ENCODE peak calls at places on chromosomes 13 and 19, in ten cellular contexts. O is LNCaP clone FGC, G is RWPE1, I is HL-60, S is H9, E is mammary epithelial cell, P is HCT116, J is neural crest cell, N is AG09319, H is glutamatergic neuron. U is an unnamed sample.
A peak's percentile ranks its signal among the peaks of the same experiment; 100 is the strongest.

GRCh38 chr13:84417426-84417825 is 535.2 kb upstream of the SLITRK1 start:
- DNase-seq in O (no peak), G (no peak), I (no peak), S (no peak), E (peak; percentile 31), P (no peak), J (no peak), N (no peak), H (no peak), U (no peak)

GRCh38 chr19:43798546-43799409 is 3.5 kb downstream of the LYPD5 start:
- DNase-seq in O (no peak), G (peak; percentile 83), I (no peak), S (peak; percentile 90), E (peak; percentile 90), P (peak; percentile 70), J (no peak), N (no peak), H (no peak), U (peak; percentile 28)

GRCh38 chr13:42548731-42549554 is 25.0 kb upstream of the TNFSF11 start:
- DNase-seq in O (peak; percentile 64), G (no peak), I (peak; percentile 57), S (no peak), E (no peak), P (no peak), J (no peak), N (no peak), H (no peak), U (no peak)

GRCh38 chr13:32660227-32660626 is 74.0 kb downstream of the PDS5B start:
- DNase-seq in O (peak; percentile 65), G (no peak), I (no peak), S (no peak), E (no peak), P (no peak), J (no peak), N (no peak), H (no peak), U (no peak)

GRCh38 chr19:44430956-44431355 is 17.3 kb downstream of the ZNF229 start:
- DNase-seq in O (no peak), G (no peak), I (no peak), S (no peak), E (peak; percentile 12), P (no peak), J (no peak), N (no peak), H (no peak), U (no peak)

GRCh38 chr19:2239771-2240770 is 3.4 kb downstream of the SF3A2 start:
- DNase-seq in O (no peak), G (no peak), I (no peak), S (no peak), E (no peak), P (no peak), J (no peak), N (no peak), H (no peak), U (no peak)

GRCh38 chr13:108923386-108924061 is 294.1 kb downstream of the MYO16 start:
- DNase-seq in O (no peak), G (no peak), I (no peak), S (no peak), E (no peak), P (no peak), J (no peak), N (no peak), H (no peak), U (no peak)

GRCh38 chr19:5124111-5124855 is 155.4 kb downstream of the KDM4B start:
- DNase-seq in O (no peak), G (no peak), I (no peak), S (no peak), E (no peak), P (no peak), J (no peak), N (no peak), H (no peak), U (no peak)

GRCh38 chr13:40352807-40353562 is 313.5 kb downstream of the FOXO1 start:
- DNase-seq in O (no peak), G (no peak), I (no peak), S (no peak), E (no peak), P (no peak), J (no peak), N (no peak), H (no peak), U (no peak)

GRCh38 chr19:45404557-45405434 is at the start of gene PPP1R13L:
- DNase-seq in O (peak; percentile 77), G (peak; percentile 95), I (no peak), S (peak; percentile 98), E (peak; percentile 94), P (peak; percentile 96), J (no peak), N (no peak), H (no peak), U (peak; percentile 69)

GRCh38 chr13:40779049-40779448 is 8.1 kb upstream of the MRPS31 start:
- DNase-seq in O (no peak), G (no peak), I (no peak), S (peak; percentile 50), E (no peak), P (no peak), J (no peak), N (no peak), H (no peak), U (no peak)

GRCh38 chr13:31477961-31478360 is 261.4 kb upstream of the RXFP2 start:
- DNase-seq in O (no peak), G (no peak), I (no peak), S (no peak), E (no peak), P (no peak), J (no peak), N (peak; percentile 12), H (no peak), U (no peak)

GRCh38 chr13:73231456-73231855 is 172.7 kb downstream of the KLF5 start:
- DNase-seq in O (no peak), G (no peak), I (no peak), S (no peak), E (no peak), P (no peak), J (no peak), N (no peak), H (no peak), U (no peak)

GRCh38 chr13:73230714-73231113 is 171.9 kb downstream of the KLF5 start:
- DNase-seq in O (no peak), G (no peak), I (no peak), S (no peak), E (peak; percentile 78), P (no peak), J (no peak), N (no peak), H (no peak), U (no peak)

GRCh38 chr13:73224708-73225107 is 165.9 kb downstream of the KLF5 start:
- DNase-seq in O (no peak), G (no peak), I (peak; percentile 64), S (no peak), E (peak; percentile 85), P (no peak), J (no peak), N (no peak), H (no peak), U (no peak)

GRCh38 chr13:73225983-73226382 is 167.2 kb downstream of the KLF5 start:
- DNase-seq in O (no peak), G (no peak), I (no peak), S (no peak), E (no peak), P (no peak), J (no peak), N (no peak), H (no peak), U (no peak)

DNA sequence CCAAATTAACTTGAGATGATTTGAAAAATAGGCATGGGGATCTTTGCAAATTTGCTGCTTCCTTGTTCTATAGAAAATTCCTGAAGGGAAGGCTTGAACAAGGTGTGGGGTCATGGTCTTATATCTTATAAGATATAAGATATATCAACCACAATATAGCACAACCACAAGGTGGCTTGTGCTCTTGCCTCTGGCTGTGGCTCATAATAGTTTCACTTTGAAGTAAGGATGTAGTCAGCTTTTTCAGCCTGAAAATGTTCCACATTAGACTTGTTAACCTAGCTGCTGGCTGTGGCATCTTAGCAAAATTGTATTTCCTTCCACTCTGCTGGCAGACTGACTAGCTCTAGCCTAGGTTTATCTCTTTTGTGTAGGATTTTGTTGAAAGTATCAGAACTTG is 169.7 kb downstream of the KLF5 start:
- DNase-seq in O (no peak), G (no peak), I (no peak), S (no peak), E (peak; percentile 45), P (no peak), J (no peak), N (no peak), H (no peak), U (no peak)
- TF ChIP-seq CTCF in O (no peak), G (no peak), I (no peak), S (no peak), E (peak; percentile 25), P (peak; percentile 34), J (no peak), N (peak; percentile 8), H (no peak), U (no peak)

GRCh38 chr13:28530729-28531194 is 35.8 kb upstream of the FLT1 start:
- DNase-seq in O (no peak), G (no peak), I (peak; percentile 33), S (peak; percentile 72), E (no peak), P (no peak), J (no peak), N (no peak), H (no peak), U (no peak)
- TF ChIP-seq CTCF in O (no peak), G (no peak), I (no peak), S (peak; percentile 23), E (no peak), P (no peak), J (no peak), N (peak; percentile 23), H (no peak), U (no peak)

DNA sequence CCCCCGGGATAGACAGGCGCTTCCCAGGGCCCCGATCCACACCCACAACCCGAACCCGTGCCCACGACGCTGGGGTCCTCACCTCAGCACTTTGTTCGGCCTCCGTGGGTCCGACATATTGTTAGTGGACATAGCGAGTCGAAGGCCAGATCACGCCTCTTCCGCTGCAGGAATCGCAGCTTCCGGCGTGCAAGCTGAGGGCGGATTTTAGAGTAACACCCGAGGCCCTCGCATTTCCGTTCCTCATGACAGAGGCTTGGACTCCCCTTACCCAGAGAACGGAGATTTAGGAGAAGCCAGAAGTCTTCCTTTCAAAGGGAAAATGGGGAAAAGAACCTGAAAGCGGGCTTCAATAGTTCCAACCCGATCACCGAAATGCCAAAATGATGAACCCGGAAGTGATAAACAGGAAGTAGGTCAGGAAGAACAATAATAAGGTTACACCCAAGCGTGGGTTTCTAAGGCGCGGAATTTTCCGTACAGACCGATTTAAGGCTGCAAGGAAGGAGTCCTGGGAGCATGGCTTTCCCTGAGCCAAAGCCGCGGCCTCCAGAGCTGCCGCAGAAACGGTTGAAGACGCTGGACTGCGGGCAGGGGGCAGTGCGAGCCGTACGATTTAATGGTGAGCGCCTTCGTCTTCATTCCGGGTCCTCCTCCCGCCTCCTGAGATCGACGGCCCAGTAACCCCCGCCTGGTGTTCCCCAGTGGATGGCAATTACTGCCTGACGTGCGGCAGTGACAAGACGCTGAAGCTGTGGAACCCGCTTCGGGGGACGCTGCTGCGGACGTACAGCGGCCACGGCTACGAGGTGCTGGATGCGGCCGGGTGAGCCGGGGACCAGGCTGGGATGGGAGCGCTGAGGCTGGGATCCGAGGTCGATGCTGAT is 2.9 kb downstream of the WDR83 start:
- DNase-seq in O (peak; percentile 67), G (peak; percentile 66), I (peak; percentile 75), S (peak; percentile 75), E (peak; percentile 79), P (peak; percentile 82), J (peak; percentile 67), N (peak; percentile 65), H (peak; percentile 58), U (peak; percentile 59)
- TF ChIP-seq CTCF in O (no peak), G (no peak), I (no peak), S (no peak), E (no peak), P (no peak), J (no peak), N (no peak), H (peak; percentile 9), U (peak; percentile 16)

GRCh38 chr19:57558525-57558924 is 1.1 kb downstream of the ZNF550 start:
- DNase-seq in O (no peak), G (peak; percentile 10), I (no peak), S (no peak), E (no peak), P (no peak), J (no peak), N (no peak), H (no peak), U (no peak)
- TF ChIP-seq CTCF in O (peak; percentile 28), G (no peak), I (no peak), S (no peak), E (no peak), P (no peak), J (no peak), N (no peak), H (no peak), U (no peak)